ENCODE peak calls at places on chromosomes 7 and 10, in seven cellular contexts. N is type B pancreatic cell; T is fibroblast of the conjunctiva; J is EH; A is activated CD8-positive, alpha-beta memory T cell treated with anti-CD3 and anti-CD28 coated beads for 1 hour; Y is adipocyte; V is cardiac fibroblast. U is an unnamed sample.

GRCh38 chr7:44224216-44224950 is 23.6 kb downstream of the YKT6 start:
- DNase-seq in N (no peak), T (no peak), J (no peak), A (no peak), Y (no peak), V (no peak), U (no peak)

GRCh38 chr10:35289198-35289597 is 47.1 kb upstream of the CCNY start:
- DNase-seq in N (no peak), T (no peak), J (no peak), A (no peak), Y (peak), V (no peak), U (no peak)

GRCh38 chr7:78350926-78351325 is 552.4 kb downstream of the PHTF2 start:
- DNase-seq in N (no peak), T (no peak), J (no peak), A (no peak), Y (no peak), V (no peak), U (no peak)

GRCh38 chr10:58457761-58458616 is 54.7 kb upstream of the BICC1 start:
- DNase-seq in N (no peak), T (peak), J (peak), A (no peak), Y (peak), V (peak), U (no peak)

GRCh38 chr7:27191716-27192545 is 6.9 kb upstream of the HOXA11 start:
- DNase-seq in N (no peak), T (no peak), J (peak), A (no peak), Y (no peak), V (no peak), U (no peak)

GRCh38 chr7:148914208-148914777 is 30.2 kb upstream of the EZH2 start:
- DNase-seq in N (no peak), T (peak), J (peak), A (no peak), Y (peak), V (peak), U (no peak)

GRCh38 chr10:13758302-13758701 is 171.5 kb downstream of the PRPF18 start:
- DNase-seq in N (no peak), T (no peak), J (peak), A (no peak), Y (peak), V (peak), U (no peak)

GRCh38 chr10:132395704-132396494 is 1.1 kb upstream of the PWWP2B start:
- DNase-seq in N (no peak), T (no peak), J (no peak), A (no peak), Y (no peak), V (peak), U (no peak)

GRCh38 chr7:108335264-108335918 is 120.8 kb downstream of the NRCAM start:
- DNase-seq in N (no peak), T (no peak), J (peak), A (no peak), Y (peak), V (peak), U (no peak)

GRCh38 chr7:128236924-128237586 is 4.0 kb upstream of the LEP start:
- DNase-seq in N (no peak), T (no peak), J (peak), A (no peak), Y (peak), V (peak), U (no peak)

GRCh38 chr10:60162631-60163030 is 227.0 kb downstream of the ANK3 start:
- DNase-seq in N (no peak), T (no peak), J (no peak), A (no peak), Y (no peak), V (no peak), U (no peak)

GRCh38 chr7:39733881-39734571 is 110.7 kb downstream of the RALA start:
- DNase-seq in N (no peak), T (peak), J (peak), A (no peak), Y (peak), V (peak), U (no peak)

GRCh38 chr7:107948645-107949442 is 54.1 kb downstream of the LAMB1 start:
- DNase-seq in N (no peak), T (peak), J (peak), A (no peak), Y (peak), V (peak), U (no peak)

GRCh38 chr10:18231480-18231879 is 91.3 kb downstream of the CACNB2 start:
- DNase-seq in N (no peak), T (no peak), J (no peak), A (no peak), Y (no peak), V (no peak), U (no peak)

GRCh38 chr7:155705656-155706360 is 61.3 kb downstream of the RBM33 start:
- DNase-seq in N (no peak), T (no peak), J (no peak), A (no peak), Y (no peak), V (no peak), U (no peak)

GRCh38 chr10:78860260-78860914 is 208.4 kb upstream of the ZMIZ1 start:
- DNase-seq in N (peak), T (no peak), J (no peak), A (no peak), Y (no peak), V (no peak), U (no peak)

GRCh38 chr10:3825244-3825643 is 40.2 kb upstream of the KLF6 start:
- DNase-seq in N (no peak), T (peak), J (peak), A (no peak), Y (peak), V (peak), U (no peak)

U was measured in cortex of kidney.